ENCODE peak calls at places on chromosome 5, in nine cellular contexts. One of them, this sample, is unnamed.

GRCh38 chr5:53543401-53543800 is 17.0 kb upstream of the NDUFS4 start:
- DNase-seq in CD8-positive, alpha-beta memory T cell: no peak
- DNase-seq in aorta: no peak
- DNase-seq in esophagus squamous epithelium: no peak
- DNase-seq in small intestine: no peak
- DNase-seq in H1: no peak
- DNase-seq in adipocyte: peak; percentile 13
- DNase-seq in K562: peak; percentile 25
- DNase-seq in adrenal gland: no peak
- DNase-seq in this sample: no peak

GRCh38 chr5:456351-457194 is 13.6 kb downstream of the EXOC3 start:
- DNase-seq in K562: no peak
- DNase-seq in adrenal gland: no peak
- DNase-seq in CD8-positive, alpha-beta memory T cell: peak; percentile 25
- DNase-seq in esophagus squamous epithelium: no peak
- DNase-seq in adipocyte: no peak
- DNase-seq in small intestine: no peak
- DNase-seq in aorta: peak; percentile 34
- DNase-seq in H1: no peak
- DNase-seq in this sample: no peak

GRCh38 chr5:75414241-75414640 is 77.2 kb downstream of the HMGCR start:
- DNase-seq in adipocyte: no peak
- DNase-seq in H1: no peak
- DNase-seq in esophagus squamous epithelium: no peak
- DNase-seq in small intestine: no peak
- DNase-seq in aorta: no peak
- DNase-seq in CD8-positive, alpha-beta memory T cell: no peak
- DNase-seq in K562: no peak
- DNase-seq in adrenal gland: no peak
- DNase-seq in this sample: no peak

GRCh38 chr5:127785098-127785927 is 82.1 kb downstream of the CCDC192 start:
- DNase-seq in adrenal gland: no peak
- DNase-seq in H1: no peak
- DNase-seq in aorta: no peak
- DNase-seq in CD8-positive, alpha-beta memory T cell: peak; percentile 48
- DNase-seq in small intestine: peak; percentile 23
- DNase-seq in esophagus squamous epithelium: no peak
- DNase-seq in adipocyte: peak; percentile 64
- DNase-seq in K562: no peak
- DNase-seq in this sample: no peak

GRCh38 chr5:19531374-19531952 is 456.5 kb downstream of the CDH18 start:
- DNase-seq in adipocyte: no peak
- DNase-seq in CD8-positive, alpha-beta memory T cell: no peak
- DNase-seq in K562: no peak
- DNase-seq in small intestine: no peak
- DNase-seq in esophagus squamous epithelium: no peak
- DNase-seq in aorta: no peak
- DNase-seq in adrenal gland: no peak
- DNase-seq in H1: no peak
- DNase-seq in this sample: no peak

GRCh38 chr5:179837076-179838011 is 16.6 kb downstream of the SQSTM1 start:
- DNase-seq in CD8-positive, alpha-beta memory T cell: no peak
- DNase-seq in adrenal gland: no peak
- DNase-seq in small intestine: no peak
- DNase-seq in esophagus squamous epithelium: no peak
- DNase-seq in H1: no peak
- DNase-seq in K562: no peak
- DNase-seq in adipocyte: no peak
- DNase-seq in aorta: no peak
- DNase-seq in this sample: no peak

GRCh38 chr5:180785794-180786221 is 16.8 kb downstream of the MGAT1 start:
- DNase-seq in CD8-positive, alpha-beta memory T cell: no peak
- DNase-seq in aorta: no peak
- DNase-seq in adrenal gland: no peak
- DNase-seq in adipocyte: peak; percentile 75
- DNase-seq in H1: peak; percentile 80
- DNase-seq in K562: no peak
- DNase-seq in esophagus squamous epithelium: no peak
- DNase-seq in small intestine: no peak
- DNase-seq in this sample: peak; percentile 58

GRCh38 chr5:170315154-170315553 is 17.6 kb upstream of the LCP2 start:
- DNase-seq in CD8-positive, alpha-beta memory T cell: no peak
- DNase-seq in adrenal gland: peak; percentile 72
- DNase-seq in esophagus squamous epithelium: no peak
- DNase-seq in adipocyte: no peak
- DNase-seq in H1: no peak
- DNase-seq in aorta: peak; percentile 82
- DNase-seq in small intestine: no peak
- DNase-seq in K562: no peak
- DNase-seq in this sample: no peak

GRCh38 chr5:58235279-58235678 is 224.6 kb downstream of the PLK2 start:
- DNase-seq in adrenal gland: peak; percentile 9
- DNase-seq in small intestine: no peak
- DNase-seq in aorta: no peak
- DNase-seq in adipocyte: peak; percentile 88
- DNase-seq in esophagus squamous epithelium: no peak
- DNase-seq in K562: no peak
- DNase-seq in CD8-positive, alpha-beta memory T cell: no peak
- DNase-seq in H1: no peak
- DNase-seq in this sample: no peak

GRCh38 chr5:101206534-101206933 is 303.5 kb upstream of the ST8SIA4 start:
- DNase-seq in CD8-positive, alpha-beta memory T cell: no peak
- DNase-seq in esophagus squamous epithelium: no peak
- DNase-seq in H1: no peak
- DNase-seq in adipocyte: no peak
- DNase-seq in adrenal gland: no peak
- DNase-seq in small intestine: no peak
- DNase-seq in aorta: no peak
- DNase-seq in K562: no peak
- DNase-seq in this sample: no peak

GRCh38 chr5:167701103-167701502 is 590.3 kb upstream of the WWC1 start:
- DNase-seq in adipocyte: no peak
- DNase-seq in H1: no peak
- DNase-seq in aorta: no peak
- DNase-seq in small intestine: no peak
- DNase-seq in CD8-positive, alpha-beta memory T cell: no peak
- DNase-seq in K562: no peak
- DNase-seq in esophagus squamous epithelium: no peak
- DNase-seq in adrenal gland: no peak
- DNase-seq in this sample: no peak

GRCh38 chr5:177100714-177101121 is 14.0 kb downstream of the FGFR4 start:
- DNase-seq in adrenal gland: no peak
- DNase-seq in esophagus squamous epithelium: no peak
- DNase-seq in K562: no peak
- DNase-seq in adipocyte: no peak
- DNase-seq in CD8-positive, alpha-beta memory T cell: no peak
- DNase-seq in small intestine: no peak
- DNase-seq in aorta: no peak
- DNase-seq in H1: no peak
- DNase-seq in this sample: no peak

GRCh38 chr5:173984218-173984617 is 4.8 kb upstream of the C5orf47 start:
- DNase-seq in H1: no peak
- DNase-seq in K562: no peak
- DNase-seq in esophagus squamous epithelium: no peak
- DNase-seq in adrenal gland: no peak
- DNase-seq in adipocyte: peak; percentile 40
- DNase-seq in aorta: no peak
- DNase-seq in small intestine: peak; percentile 21
- DNase-seq in CD8-positive, alpha-beta memory T cell: no peak
- DNase-seq in this sample: no peak

GRCh38 chr5:178511173-178511572 is 79.0 kb downstream of the COL23A1 start:
- DNase-seq in H1: no peak
- DNase-seq in adrenal gland: no peak
- DNase-seq in esophagus squamous epithelium: no peak
- DNase-seq in K562: no peak
- DNase-seq in small intestine: no peak
- DNase-seq in aorta: no peak
- DNase-seq in CD8-positive, alpha-beta memory T cell: no peak
- DNase-seq in adipocyte: no peak
- DNase-seq in this sample: no peak

GRCh38 chr5:66406761-66407289 is 189.4 kb upstream of the MAST4 start:
- DNase-seq in CD8-positive, alpha-beta memory T cell: no peak
- DNase-seq in adipocyte: no peak
- DNase-seq in H1: no peak
- DNase-seq in aorta: no peak
- DNase-seq in adrenal gland: no peak
- DNase-seq in K562: no peak
- DNase-seq in esophagus squamous epithelium: no peak
- DNase-seq in small intestine: no peak
- DNase-seq in this sample: no peak

GRCh38 chr5:168755548-168756093 is 176.5 kb upstream of the PANK3 start:
- DNase-seq in K562: no peak
- DNase-seq in esophagus squamous epithelium: no peak
- DNase-seq in H1: no peak
- DNase-seq in small intestine: no peak
- DNase-seq in CD8-positive, alpha-beta memory T cell: no peak
- DNase-seq in adrenal gland: no peak
- DNase-seq in aorta: no peak
- DNase-seq in adipocyte: no peak
- DNase-seq in this sample: no peak

GRCh38 chr5:174204914-174205313 is 159.4 kb downstream of the NSG2 start:
- DNase-seq in aorta: no peak
- DNase-seq in adrenal gland: no peak
- DNase-seq in esophagus squamous epithelium: no peak
- DNase-seq in CD8-positive, alpha-beta memory T cell: no peak
- DNase-seq in H1: peak; percentile 39
- DNase-seq in adipocyte: no peak
- DNase-seq in K562: no peak
- DNase-seq in small intestine: no peak
- DNase-seq in this sample: peak; percentile 28

GRCh38 chr5:64838376-64838775 is 69.6 kb downstream of the CWC27 start:
- DNase-seq in K562: no peak
- DNase-seq in H1: no peak
- DNase-seq in esophagus squamous epithelium: no peak
- DNase-seq in small intestine: no peak
- DNase-seq in adrenal gland: no peak
- DNase-seq in aorta: no peak
- DNase-seq in CD8-positive, alpha-beta memory T cell: no peak
- DNase-seq in adipocyte: no peak
- DNase-seq in this sample: no peak

DNA sequence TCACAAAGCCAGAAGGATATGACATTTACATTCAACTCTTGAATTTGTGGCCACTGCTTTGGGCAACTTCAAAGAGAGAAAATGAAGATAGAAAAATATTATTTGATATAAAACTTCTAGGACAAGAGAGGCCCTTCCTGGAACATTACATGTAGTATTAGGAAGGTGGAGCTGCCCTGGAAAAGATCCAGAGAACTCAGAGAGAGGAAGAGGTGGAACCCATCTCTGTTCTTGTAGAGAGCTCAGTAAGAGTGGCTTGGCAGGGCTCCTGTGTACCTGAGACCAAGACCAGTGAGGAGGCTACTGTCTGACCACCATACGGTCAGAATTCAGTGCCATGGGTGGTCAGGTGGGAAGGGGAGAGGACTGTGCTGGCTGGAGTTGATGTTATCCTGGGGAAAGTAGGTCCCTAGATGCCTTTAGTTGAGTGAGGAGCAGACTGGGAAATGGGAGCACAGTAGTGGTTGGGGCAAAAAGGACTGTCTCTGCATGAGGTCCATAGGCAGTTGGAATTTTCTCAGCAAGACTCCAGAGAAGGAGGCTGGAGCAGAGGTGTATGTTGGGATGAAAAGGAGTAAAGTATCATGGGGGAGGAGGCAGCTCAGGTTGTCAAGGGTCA is 7.6 kb downstream of the TGFBI start:
- DNase-seq in CD8-positive, alpha-beta memory T cell: no peak
- DNase-seq in aorta: peak; percentile 11
- DNase-seq in K562: no peak
- DNase-seq in adipocyte: no peak
- DNase-seq in H1: no peak
- DNase-seq in small intestine: no peak
- DNase-seq in adrenal gland: no peak
- DNase-seq in esophagus squamous epithelium: no peak
- DNase-seq in this sample: no peak
- H3K4me1 ChIP-seq in CD8-positive, alpha-beta memory T cell: peaks cover 25% of the 10 kb centered on the region
- H3K4me1 ChIP-seq in aorta: no peaks in the 10 kb centered on the region
- H3K4me1 ChIP-seq in K562: no peaks in the 10 kb centered on the region
- H3K4me1 ChIP-seq in adipocyte: peaks cover 27% of the 10 kb centered on the region
- H3K4me1 ChIP-seq in H1: no peaks in the 10 kb centered on the region
- H3K4me1 ChIP-seq in small intestine: no peaks in the 10 kb centered on the region
- H3K4me1 ChIP-seq in adrenal gland: no peaks in the 10 kb centered on the region
- H3K4me1 ChIP-seq in esophagus squamous epithelium: peaks cover 73% of the 10 kb centered on the region
- H3K4me1 ChIP-seq in this sample: no peaks in the 10 kb centered on the region

DNA sequence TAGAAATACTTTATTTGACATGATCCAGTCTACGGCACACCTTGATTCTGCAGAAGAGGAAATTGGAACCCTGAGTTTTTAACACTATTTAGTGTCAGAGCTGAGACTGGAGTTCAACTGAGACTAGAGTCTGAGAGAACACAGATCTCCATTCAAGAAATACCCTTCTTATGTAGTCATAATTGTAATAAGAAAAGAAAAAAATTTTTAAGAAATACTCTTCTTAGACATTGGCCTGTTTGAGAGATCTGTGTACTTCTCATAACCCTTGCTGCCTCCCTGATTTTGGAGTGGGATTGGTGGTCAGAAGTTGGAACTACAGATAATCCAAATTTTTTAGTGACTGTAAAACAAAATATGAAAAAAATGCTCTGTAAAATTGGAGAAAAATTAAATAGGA is 253.4 kb downstream of the ARRDC3 start:
- DNase-seq in K562: no peak
- DNase-seq in adipocyte: peak; percentile 52
- DNase-seq in aorta: no peak
- DNase-seq in CD8-positive, alpha-beta memory T cell: no peak
- DNase-seq in esophagus squamous epithelium: no peak
- DNase-seq in small intestine: no peak
- DNase-seq in adrenal gland: no peak
- DNase-seq in H1: no peak
- DNase-seq in this sample: no peak
- H3K4me1 ChIP-seq in K562: no peaks in the 10 kb centered on the region
- H3K4me1 ChIP-seq in adipocyte: peaks cover 25% of the 10 kb centered on the region
- H3K4me1 ChIP-seq in aorta: peaks cover 7% of the 10 kb centered on the region
- H3K4me1 ChIP-seq in CD8-positive, alpha-beta memory T cell: no peaks in the 10 kb centered on the region
- H3K4me1 ChIP-seq in esophagus squamous epithelium: peaks cover 39% of the 10 kb centered on the region
- H3K4me1 ChIP-seq in small intestine: no peaks in the 10 kb centered on the region
- H3K4me1 ChIP-seq in adrenal gland: peaks cover 23% of the 10 kb centered on the region
- H3K4me1 ChIP-seq in H1: no peaks in the 10 kb centered on the region
- H3K4me1 ChIP-seq in this sample: no peaks in the 10 kb centered on the region

GRCh38 chr5:59816901-59817300 is 76.6 kb downstream of the PDE4D start:
- DNase-seq in CD8-positive, alpha-beta memory T cell: no peak
- DNase-seq in K562: no peak
- DNase-seq in small intestine: no peak
- DNase-seq in aorta: no peak
- DNase-seq in H1: no peak
- DNase-seq in adipocyte: no peak
- DNase-seq in adrenal gland: no peak
- DNase-seq in esophagus squamous epithelium: no peak
- DNase-seq in this sample: no peak
- H3K4me1 ChIP-seq in CD8-positive, alpha-beta memory T cell: no peaks in the 10 kb centered on the region
- H3K4me1 ChIP-seq in K562: no peaks in the 10 kb centered on the region
- H3K4me1 ChIP-seq in small intestine: no peaks in the 10 kb centered on the region
- H3K4me1 ChIP-seq in aorta: no peaks in the 10 kb centered on the region
- H3K4me1 ChIP-seq in H1: no peaks in the 10 kb centered on the region
- H3K4me1 ChIP-seq in adipocyte: no peaks in the 10 kb centered on the region
- H3K4me1 ChIP-seq in adrenal gland: no peaks in the 10 kb centered on the region
- H3K4me1 ChIP-seq in esophagus squamous epithelium: no peaks in the 10 kb centered on the region
- H3K4me1 ChIP-seq in this sample: no peaks in the 10 kb centered on the region

DNA sequence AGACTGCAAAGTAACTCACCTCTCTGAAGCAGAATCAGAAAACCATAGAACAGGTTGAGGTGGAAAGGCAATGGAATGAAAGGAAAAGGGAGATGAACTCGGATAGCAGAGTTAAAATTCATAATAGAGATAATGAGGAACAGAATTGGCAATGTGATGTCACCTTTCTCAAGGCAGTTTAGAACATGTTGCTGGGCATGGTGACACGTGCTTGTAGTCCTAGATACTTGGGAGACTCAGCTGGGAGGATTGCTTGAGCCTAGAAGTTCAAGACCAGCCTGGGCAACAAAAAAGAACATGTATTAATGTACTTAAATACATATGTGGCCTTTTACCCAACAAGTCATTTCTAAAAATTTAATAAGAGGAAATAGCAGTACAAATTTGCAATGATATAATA is 81.6 kb upstream of the MIER3 start:
- DNase-seq in adipocyte: no peak
- DNase-seq in CD8-positive, alpha-beta memory T cell: no peak
- DNase-seq in H1: no peak
- DNase-seq in esophagus squamous epithelium: no peak
- DNase-seq in adrenal gland: no peak
- DNase-seq in K562: no peak
- DNase-seq in aorta: no peak
- DNase-seq in small intestine: no peak
- DNase-seq in this sample: no peak
- H3K4me1 ChIP-seq in adipocyte: no peaks in the 10 kb centered on the region
- H3K4me1 ChIP-seq in CD8-positive, alpha-beta memory T cell: no peaks in the 10 kb centered on the region
- H3K4me1 ChIP-seq in H1: peaks cover 2% of the 10 kb centered on the region
- H3K4me1 ChIP-seq in esophagus squamous epithelium: peaks cover 20% of the 10 kb centered on the region
- H3K4me1 ChIP-seq in adrenal gland: no peaks in the 10 kb centered on the region
- H3K4me1 ChIP-seq in K562: no peaks in the 10 kb centered on the region
- H3K4me1 ChIP-seq in aorta: no peaks in the 10 kb centered on the region
- H3K4me1 ChIP-seq in small intestine: no peaks in the 10 kb centered on the region
- H3K4me1 ChIP-seq in this sample: no peaks in the 10 kb centered on the region